ENCODE peak calls at places on chromosomes 16 and 17, in six cellular contexts. G is HCT116, V is GM12878, E is HepG2, P is K562, W is H1. A is an unnamed sample.

GRCh38 chr16:89014611-89015230 is 37.7 kb upstream of the CBFA2T3 start:
- DNase-seq in G (no peak), V (no peak), E (no peak), P (no peak), W (no peak), A (no peak)

GRCh38 chr17:55444471-55445441 is 23.1 kb upstream of the MMD start:
- DNase-seq in G (no peak), V (no peak), E (peak), P (no peak), W (no peak), A (no peak)

GRCh38 chr16:54931757-54932660 is 1.3 kb downstream of the IRX5 start:
- DNase-seq in G (no peak), V (no peak), E (no peak), P (no peak), W (peak), A (no peak)

GRCh38 chr17:43667506-43668438 is 6.0 kb upstream of the MEOX1 start:
- DNase-seq in G (no peak), V (no peak), E (peak), P (no peak), W (no peak), A (no peak)

GRCh38 chr16:67157892-67158635 is 1.6 kb downstream of the TRADD start:
- DNase-seq in G (no peak), V (no peak), E (no peak), P (no peak), W (no peak), A (no peak)

GRCh38 chr16:3907586-3907985 is 27.1 kb upstream of the CREBBP start:
- DNase-seq in G (no peak), V (no peak), E (no peak), P (no peak), W (peak), A (no peak)

GRCh38 chr17:55341432-55341831 is 76.7 kb downstream of the HLF start:
- DNase-seq in G (no peak), V (peak), E (no peak), P (no peak), W (peak), A (no peak)

GRCh38 chr16:83956336-83957289 is 3.6 kb downstream of the OSGIN1 start:
- DNase-seq in G (peak), V (peak), E (peak), P (peak), W (peak), A (peak)

GRCh38 chr16:89805136-89805905 is 11.1 kb downstream of the FANCA start:
- DNase-seq in G (no peak), V (no peak), E (no peak), P (no peak), W (no peak), A (no peak)

GRCh38 chr16:28604186-28604565 is 5.7 kb downstream of the SULT1A1 start:
- DNase-seq in G (no peak), V (no peak), E (no peak), P (no peak), W (no peak), A (no peak)

GRCh38 chr16:28607116-28607623 is 2.7 kb downstream of the SULT1A1 start:
- DNase-seq in G (no peak), V (no peak), E (no peak), P (no peak), W (no peak), A (no peak)

GRCh38 chr16:28606291-28607115 is 3.3 kb downstream of the SULT1A1 start:
- DNase-seq in G (no peak), V (no peak), E (no peak), P (no peak), W (no peak), A (no peak)

GRCh38 chr16:28610595-28611270 is 889 bp upstream of the SULT1A1 start:
- DNase-seq in G (no peak), V (no peak), E (no peak), P (no peak), W (no peak), A (no peak)

DNA sequence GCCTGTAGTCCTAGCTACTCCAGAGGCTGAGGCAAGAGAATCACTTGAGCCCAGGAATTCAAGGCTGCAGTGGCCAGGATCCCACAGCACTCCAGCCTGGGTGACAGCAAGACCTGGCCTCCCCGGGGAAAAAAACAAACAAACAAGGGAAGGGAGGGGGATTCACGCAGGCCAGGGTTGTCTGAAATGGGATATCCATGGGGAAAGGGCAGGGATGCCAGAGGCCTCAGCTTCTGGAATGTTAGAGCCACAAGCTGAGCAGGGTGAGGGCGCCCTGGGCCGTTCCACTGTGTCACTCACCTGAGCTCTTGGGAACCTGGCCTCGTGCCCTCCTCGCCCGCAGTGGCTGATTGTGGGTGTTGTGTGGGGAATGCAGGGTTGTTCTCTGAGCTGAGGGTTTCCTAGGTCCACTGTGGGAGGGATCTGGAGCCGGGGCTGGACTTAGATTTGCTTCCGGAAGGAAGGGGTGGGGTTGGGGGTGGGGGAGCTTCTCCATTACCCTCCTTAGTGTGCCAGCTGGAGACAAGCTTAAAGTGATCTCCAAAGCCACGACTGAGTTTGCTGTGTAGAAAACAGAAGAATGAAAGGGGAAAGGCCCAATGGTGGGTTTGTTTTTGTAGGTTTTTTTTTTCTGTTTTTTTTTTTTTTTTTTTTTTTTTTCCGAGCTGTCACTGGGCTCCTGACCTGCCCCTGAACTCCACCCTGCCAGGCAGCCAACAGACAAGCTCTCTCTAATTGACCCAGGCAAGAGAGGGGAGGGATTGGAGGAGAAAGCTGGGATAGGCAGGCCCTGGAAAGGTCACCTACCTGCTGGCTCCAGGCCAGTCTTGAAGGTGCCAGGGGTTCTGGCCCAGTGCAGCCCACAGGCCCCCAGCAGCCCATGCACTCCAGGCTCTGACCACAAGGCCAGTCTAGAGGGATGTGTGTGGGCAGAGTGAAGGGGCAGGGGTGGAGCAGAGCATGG is at the start of gene SULT1A1:
- DNase-seq in G (no peak), V (no peak), E (peak), P (peak), W (no peak), A (no peak)
- H3K9ac ChIP-seq in G (peak), V (no peak), E (peak), P (peak), W (no peak), A (peak)

DNA sequence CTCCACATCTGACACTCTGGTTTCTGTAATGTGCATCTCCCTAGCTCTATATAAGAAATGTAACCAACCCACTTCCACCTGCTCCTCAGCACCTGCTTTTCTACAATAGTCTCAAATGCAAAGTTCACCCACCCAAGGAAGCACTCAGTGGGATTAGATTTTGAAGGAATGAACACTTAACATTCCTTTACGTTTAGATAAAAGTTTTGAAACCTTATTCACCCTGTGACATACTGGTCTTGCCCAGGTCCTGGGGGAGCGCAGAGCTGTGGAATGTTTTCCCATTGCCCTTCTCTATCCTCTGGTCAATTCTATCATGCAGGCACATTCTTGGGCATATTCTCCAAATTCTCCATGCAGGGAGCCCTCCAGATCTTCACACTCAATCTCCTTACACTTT is 168.0 kb upstream of the ASIC2 start:
- DNase-seq in G (no peak), V (no peak), E (no peak), P (no peak), W (no peak), A (no peak)
- TF ChIP-seq ZNF274 in G (no peak), V (no peak), E (no peak), P (no peak), W (no peak), A (no peak)

GRCh38 chr17:31915456-31916100 is 14.1 kb upstream of the UTP6 start:
- DNase-seq in G (no peak), V (no peak), E (no peak), P (no peak), W (no peak), A (no peak)

GRCh38 chr17:31918701-31919128 is 17.2 kb upstream of the UTP6 start:
- DNase-seq in G (no peak), V (no peak), E (peak), P (no peak), W (no peak), A (no peak)

GRCh38 chr17:31917065-31917529 is 15.6 kb upstream of the UTP6 start:
- DNase-seq in G (no peak), V (no peak), E (no peak), P (no peak), W (peak), A (no peak)

GRCh38 chr17:31916496-31917064 is 15.1 kb upstream of the UTP6 start:
- DNase-seq in G (no peak), V (no peak), E (no peak), P (no peak), W (no peak), A (no peak)

DNA sequence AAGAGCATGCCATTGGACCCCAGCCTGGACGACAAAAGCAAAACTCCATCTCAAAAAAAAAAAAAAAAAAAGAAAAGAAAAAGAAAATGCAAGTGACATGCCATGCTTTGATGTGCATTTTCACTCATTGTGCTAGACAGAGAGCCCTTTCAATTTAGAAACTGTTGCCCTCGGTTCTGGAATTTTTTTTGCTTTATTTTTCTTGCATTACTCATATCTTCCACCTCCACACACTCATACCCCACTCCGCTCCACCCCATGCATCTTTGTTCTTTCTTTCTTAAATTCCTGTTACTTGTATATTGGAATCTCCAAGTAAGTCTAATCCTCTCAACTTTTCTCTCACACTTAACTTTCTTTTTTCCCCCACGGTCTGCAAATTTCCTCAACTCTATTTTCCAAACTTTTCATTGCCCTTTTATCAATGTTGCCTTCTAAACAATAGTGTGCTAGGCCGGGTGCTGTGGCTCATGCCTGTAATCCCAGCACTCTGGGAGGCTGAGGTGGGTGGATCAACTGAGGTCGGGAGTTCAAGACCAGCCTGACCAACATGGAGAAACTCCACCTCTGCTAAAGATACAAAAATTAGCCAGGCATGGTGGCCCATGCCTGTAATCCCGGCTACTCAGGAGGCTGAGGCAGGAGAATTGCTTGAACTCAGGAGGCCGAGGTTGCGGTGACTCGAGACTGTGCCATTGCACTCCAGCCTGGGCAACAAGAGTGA is 16.8 kb upstream of the SUZ12 start:
- DNase-seq in G (no peak), V (no peak), E (peak), P (no peak), W (no peak), A (no peak)
- H3K9ac ChIP-seq in G (no peak), V (no peak), E (no peak), P (no peak), W (no peak), A (no peak)

GRCh38 chr16:78770353-78771091 is 671.1 kb downstream of the WWOX start:
- DNase-seq in G (no peak), V (no peak), E (peak), P (peak), W (peak), A (peak)
- TF ChIP-seq ZNF274 in G (no peak), V (no peak), E (no peak), P (no peak), W (no peak), A (no peak)

GRCh38 chr17:45043268-45043681 is 8.2 kb downstream of the DCAKD start:
- DNase-seq in G (no peak), V (no peak), E (no peak), P (no peak), W (no peak), A (no peak)
- H3K9ac ChIP-seq in G (no peak), V (no peak), E (no peak), P (peak), W (no peak), A (peak)

DNA sequence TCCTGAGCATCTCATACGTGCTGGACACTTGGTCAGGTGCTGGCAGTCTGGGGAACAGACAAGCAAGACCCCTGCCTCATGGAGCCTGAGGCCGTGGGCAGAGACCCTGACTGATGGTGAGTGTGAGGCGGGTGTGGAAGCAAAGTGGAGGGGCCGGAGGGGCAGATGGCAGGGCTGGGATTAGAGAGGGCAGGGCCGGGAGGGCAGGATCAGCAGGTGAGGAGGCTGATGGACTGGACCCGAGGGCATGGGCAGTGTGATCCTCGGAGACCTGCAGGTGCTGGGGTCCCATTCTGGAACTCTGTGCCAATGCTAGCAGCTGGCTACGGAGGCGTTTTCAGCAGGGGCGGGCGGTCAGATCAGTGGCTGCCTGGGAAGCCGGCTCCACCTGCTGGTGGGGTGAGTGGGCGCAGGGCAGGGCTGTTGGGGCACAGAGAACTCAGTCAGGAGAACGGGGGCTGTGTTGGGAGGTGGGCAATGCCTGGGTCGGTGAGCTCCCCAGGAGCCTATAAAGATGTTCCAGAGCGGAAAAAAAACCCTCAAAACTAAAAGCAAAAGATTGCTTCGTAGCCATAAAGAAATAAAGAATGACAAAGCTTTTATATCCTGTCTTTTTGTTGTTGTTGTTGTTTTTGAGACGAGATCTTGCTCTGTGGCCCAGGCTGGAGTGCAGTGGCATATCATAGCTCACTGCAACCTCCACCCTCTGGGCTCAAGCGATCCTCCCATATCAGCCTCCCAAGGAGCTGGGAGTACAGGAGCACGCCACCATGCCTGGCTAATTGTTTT is 8.9 kb upstream of the C16orf74 start:
- DNase-seq in G (no peak), V (no peak), E (no peak), P (peak), W (peak), A (no peak)
- TF ChIP-seq ZNF274 in G (no peak), V (no peak), E (no peak), P (no peak), W (no peak), A (no peak)

DNA sequence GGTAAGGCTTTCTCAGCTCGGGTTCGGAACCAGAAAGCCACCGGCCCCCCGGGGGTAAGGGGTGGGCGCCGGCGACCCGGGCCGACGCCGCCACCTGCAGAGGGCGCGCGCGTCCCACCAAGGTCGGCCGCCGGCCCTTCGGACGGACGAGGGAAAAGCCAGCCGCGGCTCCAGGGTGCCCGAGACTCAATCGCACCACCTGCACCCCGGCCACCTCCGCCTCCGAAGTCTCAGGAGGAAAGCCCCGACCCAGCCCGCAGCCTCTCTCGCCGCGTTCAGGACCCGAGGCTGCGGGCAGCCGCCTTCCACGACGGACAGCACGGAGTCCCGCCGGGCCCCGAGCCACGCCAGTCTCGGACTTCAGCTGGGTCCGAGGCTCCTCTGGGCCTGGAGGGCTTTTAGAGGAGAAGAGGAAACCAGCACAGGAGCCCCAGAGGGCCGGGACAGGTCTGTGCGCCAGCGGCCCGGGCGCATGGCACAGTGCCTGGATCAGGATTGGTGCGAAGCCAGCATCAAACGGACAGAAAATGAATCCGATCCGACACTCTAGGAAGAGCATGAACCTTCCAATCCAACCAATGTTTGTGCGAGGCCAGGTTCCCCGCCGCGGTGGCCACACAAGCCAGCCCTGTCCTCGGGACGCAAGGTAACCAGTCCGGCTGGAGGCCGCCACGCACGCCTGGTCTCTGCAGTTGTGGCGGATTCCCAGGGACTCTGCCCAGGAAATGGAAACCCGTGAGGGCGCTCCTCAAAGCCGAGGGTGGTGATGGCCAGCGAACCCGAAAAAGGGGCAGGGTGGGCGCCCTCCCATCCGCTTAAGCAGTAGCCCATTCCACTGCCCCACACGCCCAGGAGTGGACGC is 6.7 kb downstream of the CBX8 start:
- DNase-seq in G (no peak), V (no peak), E (no peak), P (peak), W (no peak), A (no peak)
- H3K9ac ChIP-seq in G (no peak), V (no peak), E (peak), P (peak), W (no peak), A (peak)

GRCh38 chr17:76493505-76494167 is 7.6 kb downstream of the RHBDF2 start:
- DNase-seq in G (no peak), V (no peak), E (no peak), P (no peak), W (no peak), A (no peak)
- TF ChIP-seq ZNF274 in G (no peak), V (no peak), E (no peak), P (no peak), W (no peak), A (no peak)

DNA sequence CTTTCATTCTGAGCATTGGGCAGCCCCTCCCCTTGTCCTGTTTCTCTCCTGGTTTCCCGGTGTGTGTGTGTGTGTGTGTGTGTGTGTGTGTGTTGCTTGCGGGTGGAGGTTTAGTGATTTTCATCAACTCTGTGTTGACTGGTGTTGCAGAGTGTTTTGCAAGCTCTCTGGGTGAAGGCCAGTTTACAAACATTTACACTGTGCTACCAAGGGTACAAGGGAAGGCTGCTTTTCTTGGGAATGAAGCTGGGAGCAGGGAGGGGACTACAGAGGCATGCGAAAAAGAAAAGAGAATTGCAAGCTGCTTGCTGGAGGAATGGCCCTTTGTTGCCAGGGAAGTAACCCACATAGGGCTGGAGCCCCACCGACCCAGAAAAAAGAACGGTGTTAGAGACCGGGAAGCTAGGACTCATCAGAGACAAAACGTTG is 29.6 kb downstream of the HS3ST3B1 start:
- DNase-seq in G (no peak), V (no peak), E (peak), P (no peak), W (no peak), A (no peak)
- H3K9ac ChIP-seq in G (no peak), V (no peak), E (peak), P (no peak), W (peak), A (peak)

GRCh38 chr17:81093576-81094223 is 58.7 kb downstream of the BAIAP2 start:
- DNase-seq in G (no peak), V (no peak), E (no peak), P (no peak), W (no peak), A (no peak)
- TF ChIP-seq ZNF274 in G (no peak), V (no peak), E (no peak), P (no peak), W (no peak), A (no peak)